ENCODE peak calls at places on chromosomes 6 and 20, in ten cellular contexts. E is OCI-M1, X is NCI-H1105 treated with DMSO at 0.1 percent for 48 hours, A is kidney tubule cell, D is AG09309, L is sigmoid colon, H is colonic mucosa, Q is epithelial cell of proximal tubule, O is NCI-H1694 treated with DMSO at 0.1 percent for 48 hours, M is right lobe of liver. I is an unnamed sample.

GRCh38 chr20:54097236-54097529 is 26.8 kb upstream of the BCAS1 start:
- DNase-seq in A (no peak), Q (no peak), O (no peak), M (no peak), E (no peak), H (no peak), L (no peak), D (no peak), X (no peak), I (no peak)

GRCh38 chr6:79713701-79714322 is 82.7 kb downstream of the SH3BGRL2 start:
- DNase-seq in A (peak), E (peak), L (no peak), O (peak), H (peak), Q (no peak), D (no peak), M (peak), X (peak), I (no peak)

GRCh38 chr6:91505199-91505598 is 918.3 kb upstream of the MAP3K7 start:
- DNase-seq in A (no peak), H (no peak), L (no peak), X (no peak), M (no peak), D (no peak), O (no peak), E (no peak), Q (no peak), I (no peak)

GRCh38 chr6:168589275-168589674 is 148.3 kb downstream of the SMOC2 start:
- DNase-seq in H (no peak), L (no peak), X (no peak), A (no peak), E (no peak), M (no peak), D (no peak), Q (no peak), O (no peak), I (no peak)

GRCh38 chr20:9235518-9235917 is 166.6 kb downstream of the PLCB4 start:
- DNase-seq in E (no peak), X (no peak), A (peak), Q (peak), O (no peak), M (no peak), H (no peak), D (peak), L (no peak), I (no peak)

GRCh38 chr6:141229296-141229695 is 903.4 kb upstream of the GJE1 start:
- DNase-seq in L (no peak), M (no peak), Q (no peak), E (no peak), A (no peak), X (no peak), H (no peak), O (no peak), D (no peak), I (no peak)

GRCh38 chr20:18001131-18001921 is 32.5 kb downstream of the MGME1 start:
- DNase-seq in L (peak), O (no peak), X (no peak), A (peak), E (no peak), M (peak), D (peak), H (no peak), Q (peak), I (no peak)

GRCh38 chr20:23622839-23623343 is 14.9 kb downstream of the CST3 start:
- DNase-seq in E (peak), D (peak), O (no peak), M (no peak), H (peak), Q (peak), A (peak), X (no peak), L (peak), I (peak)

GRCh38 chr6:39752835-39753744 is 27.9 kb upstream of the KIF6 start:
- DNase-seq in H (no peak), M (no peak), D (no peak), A (no peak), Q (no peak), O (no peak), L (no peak), X (no peak), E (no peak), I (no peak)

GRCh38 chr20:39812116-39812515 is 850.0 kb downstream of the DHX35 start:
- DNase-seq in D (no peak), H (no peak), Q (no peak), O (no peak), X (peak), M (no peak), L (no peak), A (peak), E (no peak), I (no peak)

GRCh38 chr20:51600016-51600420 is 57.5 kb upstream of the NFATC2 start:
- DNase-seq in O (no peak), A (no peak), E (no peak), Q (no peak), D (no peak), X (no peak), L (no peak), H (no peak), M (no peak), I (no peak)

GRCh38 chr6:164166515-164166914 is 752.0 kb downstream of the QKI start:
- DNase-seq in M (no peak), Q (no peak), H (no peak), A (no peak), O (no peak), X (no peak), L (no peak), E (no peak), D (no peak), I (no peak)

GRCh38 chr6:128532110-128532509 is 11.7 kb upstream of the PTPRK start:
- DNase-seq in O (peak), D (no peak), M (no peak), A (no peak), L (no peak), E (no peak), H (no peak), X (peak), Q (no peak), I (no peak)